ENCODE peak calls at places on chromosome X, in nine cellular contexts. K is neural progenitor cell, O is GM23248, B is PC-3, G is MM.1S, N is GM23338, W is OCI-LY7, X is SK-N-SH, Y is HCT116. L is an unnamed sample. For H4K20me1, the result is how much of the 10 kb centered on the place peaks cover.

GRCh38 chrX:149453911-149454820 is 50.9 kb downstream of the IDS start:
- DNase-seq in K (no peak), O (peak), B (no peak), G (no peak), N (no peak), W (no peak), X (no peak), Y (no peak), L (no peak)

GRCh38 chrX:20653070-20653469 is 386.4 kb upstream of the RPS6KA3 start:
- DNase-seq in K (no peak), O (peak), B (peak), G (no peak), N (no peak), W (no peak), X (no peak), Y (no peak), L (no peak)

GRCh38 chrX:134604701-134605271 is 53.5 kb downstream of the PLAC1 start:
- DNase-seq in K (no peak), O (peak), B (peak), G (no peak), N (no peak), W (no peak), X (no peak), Y (peak), L (peak)

GRCh38 chrX:38618152-38618551 is 56.8 kb downstream of the TSPAN7 start:
- DNase-seq in K (no peak), O (no peak), B (no peak), G (no peak), N (no peak), W (no peak), X (no peak), Y (no peak), L (no peak)

GRCh38 chrX:9611436-9612145 is 146.7 kb downstream of the TBL1X start:
- DNase-seq in K (peak), O (peak), B (no peak), G (no peak), N (no peak), W (no peak), X (peak), Y (no peak), L (no peak)

GRCh38 chrX:105837227-105837626 is 14.9 kb downstream of the NRK start:
- DNase-seq in K (peak), O (no peak), B (peak), G (no peak), N (no peak), W (no peak), X (no peak), Y (no peak), L (peak)

GRCh38 chrX:82627568-82627967 is 880.5 kb upstream of the POU3F4 start:
- DNase-seq in K (no peak), O (no peak), B (no peak), G (no peak), N (no peak), W (no peak), X (no peak), Y (no peak), L (no peak)

GRCh38 chrX:69503835-69504625 is at the start of gene NALF2:
- DNase-seq in K (peak), O (peak), B (peak), G (peak), N (peak), W (peak), X (peak), Y (peak), L (peak)

GRCh38 chrX:124343016-124343415 is 3.3 kb upstream of the SH2D1A start:
- DNase-seq in K (no peak), O (no peak), B (no peak), G (no peak), N (no peak), W (no peak), X (no peak), Y (no peak), L (no peak)

GRCh38 chrX:138745215-138745614 is 33.7 kb upstream of the FGF13 start:
- DNase-seq in K (peak), O (peak), B (peak), G (peak), N (peak), W (peak), X (peak), Y (no peak), L (peak)

GRCh38 chrX:49273181-49273727 is 3.7 kb downstream of the PPP1R3F start:
- DNase-seq in K (no peak), O (no peak), B (no peak), G (no peak), N (no peak), W (no peak), X (no peak), Y (no peak), L (no peak)

GRCh38 chrX:78625292-78625909 is 33.7 kb downstream of the RTL3 start:
- DNase-seq in K (no peak), O (no peak), B (no peak), G (no peak), N (no peak), W (no peak), X (no peak), Y (no peak), L (no peak)

GRCh38 chrX:66045894-66046293 is 6.0 kb upstream of the VSIG4 start:
- DNase-seq in K (no peak), O (peak), B (no peak), G (no peak), N (no peak), W (no peak), X (no peak), Y (no peak), L (no peak)

GRCh38 chrX:70979136-70979762 is 48.4 kb upstream of the SLC7A3 start:
- DNase-seq in K (peak), O (peak), B (peak), G (no peak), N (peak), W (no peak), X (peak), Y (no peak), L (peak)

GRCh38 chrX:125826774-125827451 is 339.2 kb downstream of the DCAF12L2 start:
- DNase-seq in K (no peak), O (no peak), B (no peak), G (no peak), N (no peak), W (no peak), X (no peak), Y (no peak), L (no peak)

GRCh38 chrX:57156397-57157049 is 19.3 kb upstream of the SPIN2A start:
- DNase-seq in K (peak), O (peak), B (peak), G (peak), N (peak), W (peak), X (no peak), Y (peak), L (peak)

GRCh38 chrX:9197231-9197630 is 163.3 kb upstream of the FAM9B start:
- DNase-seq in K (no peak), O (peak), B (no peak), G (no peak), N (no peak), W (no peak), X (no peak), Y (no peak), L (no peak)

GRCh38 chrX:102129473-102129872 is 4.0 kb downstream of the TCEAL2 start:
- DNase-seq in K (no peak), O (peak), B (peak), G (peak), N (peak), W (peak), X (peak), Y (no peak), L (no peak)

GRCh38 chrX:147803948-147804347 is 107.8 kb upstream of the FMR1 start:
- DNase-seq in K (peak), O (peak), B (peak), G (peak), N (peak), W (peak), X (peak), Y (no peak), L (peak)

GRCh38 chrX:71814123-71814912 is 51.2 kb downstream of the CXorf49B start:
- DNase-seq in K (no peak), O (no peak), B (no peak), G (no peak), N (no peak), W (no peak), X (no peak), Y (no peak), L (no peak)

GRCh38 chrX:31266172-31267076 is 194.6 kb upstream of the FTHL17 start:
- DNase-seq in K (peak), O (peak), B (no peak), G (peak), N (peak), W (peak), X (peak), Y (no peak), L (peak)

GRCh38 chrX:38044682-38045081 is 38.3 kb downstream of the SYTL5 start:
- DNase-seq in K (no peak), O (no peak), B (no peak), G (no peak), N (no peak), W (no peak), X (no peak), Y (no peak), L (no peak)

GRCh38 chrX:68830486-68831404 is 1.9 kb downstream of the EFNB1 start:
- DNase-seq in K (no peak), O (no peak), B (peak), G (no peak), N (no peak), W (no peak), X (peak), Y (no peak), L (peak)

GRCh38 chrX:10235851-10236250 is 79.1 kb downstream of the CLCN4 start:
- DNase-seq in K (no peak), O (peak), B (no peak), G (no peak), N (no peak), W (no peak), X (no peak), Y (no peak), L (no peak)

GRCh38 chrX:65488496-65488895 is 46.1 kb downstream of the LAS1L start:
- DNase-seq in K (no peak), O (peak), B (peak), G (no peak), N (no peak), W (no peak), X (no peak), Y (no peak), L (no peak)

GRCh38 chrX:97616883-97617510 is 733.3 kb downstream of the RPA4 start:
- DNase-seq in K (no peak), O (peak), B (peak), G (peak), N (no peak), W (no peak), X (no peak), Y (peak), L (peak)

GRCh38 chrX:44431206-44431605 is 87.7 kb upstream of the EFHC2 start:
- DNase-seq in K (no peak), O (peak), B (peak), G (no peak), N (no peak), W (no peak), X (no peak), Y (peak), L (peak)

GRCh38 chrX:7617994-7618393 is 225.0 kb upstream of the VCX start:
- DNase-seq in K (no peak), O (no peak), B (no peak), G (peak), N (no peak), W (no peak), X (no peak), Y (no peak), L (no peak)

GRCh38 chrX:47643926-47644325 is 6.4 kb downstream of the ELK1 start:
- DNase-seq in K (peak), O (peak), B (peak), G (peak), N (no peak), W (no peak), X (no peak), Y (no peak), L (no peak)

GRCh38 chrX:24259544-24260240 is 54.2 kb downstream of the SUPT20HL2 start:
- DNase-seq in K (peak), O (peak), B (peak), G (peak), N (peak), W (peak), X (peak), Y (peak), L (peak)

GRCh38 chrX:6460893-6461490 is 73.9 kb downstream of the VCX3A start:
- DNase-seq in K (no peak), O (no peak), B (no peak), G (no peak), N (no peak), W (no peak), X (no peak), Y (no peak), L (no peak)

GRCh38 chrX:18638397-18638796 is 33.5 kb downstream of the RS1 start:
- DNase-seq in K (no peak), O (no peak), B (no peak), G (no peak), N (no peak), W (no peak), X (no peak), Y (no peak), L (no peak)

GRCh38 chrX:133698298-133698697 is 283.0 kb upstream of the GPC4 start:
- DNase-seq in K (no peak), O (peak), B (peak), G (no peak), N (peak), W (no peak), X (peak), Y (no peak), L (no peak)

GRCh38 chrX:111444881-111445280 is 32.9 kb upstream of the DCX start:
- DNase-seq in K (no peak), O (no peak), B (no peak), G (peak), N (peak), W (no peak), X (no peak), Y (no peak), L (no peak)

GRCh38 chrX:11913001-11913400 is 155.0 kb downstream of the MSL3 start:
- DNase-seq in K (no peak), O (no peak), B (no peak), G (no peak), N (no peak), W (no peak), X (no peak), Y (no peak), L (no peak)

GRCh38 chrX:7996414-7996813 is 69.2 kb upstream of the PNPLA4 start:
- DNase-seq in K (peak), O (peak), B (peak), G (peak), N (peak), W (peak), X (peak), Y (no peak), L (peak)

GRCh38 chrX:134688839-134689238 is 30.6 kb upstream of the PLAC1 start:
- DNase-seq in K (no peak), O (peak), B (peak), G (no peak), N (no peak), W (no peak), X (no peak), Y (no peak), L (no peak)

GRCh38 chrX:46140272-46140671 is 404.9 kb downstream of the ZNF674 start:
- DNase-seq in K (no peak), O (peak), B (no peak), G (no peak), N (no peak), W (no peak), X (no peak), Y (no peak), L (no peak)
- TF ChIP-seq EZH2phosphoT487 in K (no peak), O (no peak), B (no peak), G (no peak), N (no peak), W (no peak), X (no peak), Y (no peak), L (no peak)

GRCh38 chrX:153968255-153968654 is 3.4 kb downstream of the HCFC1 start:
- DNase-seq in K (peak), O (no peak), B (no peak), G (no peak), N (no peak), W (no peak), X (no peak), Y (no peak), L (no peak)
- H4K20me1 ChIP-seq in K (half or more), O (under half), B (under half), G (under half), N (under half), W (under half), X (half or more), Y (under half), L (half or more)

DNA sequence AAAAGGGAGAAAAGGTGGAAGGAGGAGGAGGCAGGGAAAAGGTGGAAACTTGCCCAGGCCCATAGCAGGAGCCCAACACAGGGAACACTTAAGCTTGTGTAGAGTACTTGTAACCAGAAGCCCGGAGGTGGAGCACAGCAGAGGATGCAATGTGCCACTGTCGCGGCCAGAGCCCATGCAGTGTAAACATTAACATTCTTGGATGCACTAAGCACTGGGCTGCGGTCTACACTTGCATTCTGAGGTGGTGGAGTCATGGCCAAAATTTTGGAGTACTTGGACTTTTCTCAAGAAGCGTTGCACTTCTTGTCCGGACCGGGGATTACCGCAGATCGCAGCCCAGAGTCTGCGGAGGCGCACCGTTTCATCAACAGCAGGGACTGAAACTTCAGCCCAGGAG is 4.5 kb upstream of the RHOXF1 start:
- DNase-seq in K (no peak), O (no peak), B (peak), G (no peak), N (no peak), W (no peak), X (no peak), Y (no peak), L (no peak)
- TF ChIP-seq EZH2phosphoT487 in K (no peak), O (no peak), B (no peak), G (no peak), N (no peak), W (no peak), X (no peak), Y (no peak), L (no peak)

DNA sequence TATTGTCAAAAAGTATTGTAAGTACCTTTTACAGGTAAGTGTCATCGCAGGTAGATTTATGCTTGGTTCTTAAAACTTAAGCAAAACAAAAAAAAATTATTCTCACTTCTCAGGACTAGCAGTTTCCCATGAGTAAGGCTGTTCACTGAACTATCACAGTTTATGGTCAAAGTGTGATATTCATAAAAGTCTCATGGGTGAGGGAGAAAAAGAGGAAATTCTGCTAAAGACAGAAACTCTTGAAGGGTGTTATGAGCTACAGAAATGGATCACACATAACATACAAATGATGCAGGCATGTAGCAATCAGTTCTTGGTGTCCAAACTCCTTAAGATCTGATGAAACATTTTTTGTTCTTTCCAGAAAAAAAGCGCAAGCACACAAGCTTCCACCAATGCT is 8.5 kb downstream of the RAB9A start:
- DNase-seq in K (no peak), O (peak), B (no peak), G (no peak), N (no peak), W (peak), X (no peak), Y (no peak), L (no peak)
- H4K20me1 ChIP-seq in K (half or more), O (under half), B (under half), G (under half), N (under half), W (under half), X (under half), Y (under half), L (half or more)

GRCh38 chrX:110004210-110004609 is 1.3 kb downstream of the TMEM164 start:
- DNase-seq in K (peak), O (no peak), B (peak), G (no peak), N (no peak), W (no peak), X (no peak), Y (no peak), L (peak)
- TF ChIP-seq EZH2phosphoT487 in K (no peak), O (no peak), B (no peak), G (no peak), N (no peak), W (no peak), X (no peak), Y (no peak), L (no peak)

GRCh38 chrX:15973299-15973698 is 118.7 kb upstream of the AP1S2 start:
- DNase-seq in K (peak), O (peak), B (peak), G (peak), N (peak), W (peak), X (peak), Y (peak), L (peak)
- H4K20me1 ChIP-seq in K (under half), O (under half), B (under half), G (under half), N (under half), W (under half), X (under half), Y (under half), L (under half)

DNA sequence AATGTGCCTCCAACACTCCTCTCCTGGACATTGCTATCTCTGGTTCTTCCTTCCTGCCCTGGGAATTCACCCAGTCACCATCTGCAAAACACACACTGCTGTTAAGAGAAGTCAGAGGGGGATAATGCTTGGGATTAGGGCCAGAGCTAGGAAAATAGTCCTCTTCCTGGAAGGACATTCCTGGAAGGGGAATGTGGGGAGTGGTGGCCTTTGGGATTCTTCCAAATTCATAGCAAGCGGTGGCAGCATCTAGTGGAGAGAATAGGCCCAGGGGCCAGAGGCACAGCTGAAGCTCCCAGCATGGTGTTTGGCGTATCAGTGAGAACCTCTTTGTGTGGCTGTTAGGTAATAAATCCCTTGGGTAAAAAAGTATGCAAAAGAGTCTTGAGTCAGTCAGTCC is 34.3 kb downstream of the SHROOM4 start:
- DNase-seq in K (peak), O (peak), B (no peak), G (no peak), N (no peak), W (no peak), X (no peak), Y (no peak), L (no peak)
- TF ChIP-seq EZH2phosphoT487 in K (no peak), O (no peak), B (no peak), G (no peak), N (no peak), W (no peak), X (no peak), Y (no peak), L (no peak)

DNA sequence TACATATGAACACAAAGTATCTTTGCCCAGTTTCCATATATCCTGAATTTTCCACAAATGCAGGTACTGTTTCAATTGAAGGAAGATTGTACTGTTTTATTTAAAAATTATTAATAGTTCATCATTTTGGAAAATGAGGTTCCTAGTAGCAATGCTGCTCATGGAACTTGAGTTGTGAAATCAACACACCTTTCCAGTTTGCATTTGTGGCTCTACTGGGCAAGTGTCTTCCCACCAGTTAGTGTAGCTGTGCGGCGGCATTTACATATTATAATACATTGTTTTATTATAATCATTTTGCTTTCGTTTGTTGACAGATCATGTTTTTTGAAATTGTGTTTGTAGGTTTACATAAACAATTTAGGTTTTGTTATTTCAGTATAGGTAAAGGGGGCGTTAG is 2.0 kb upstream of the DDX3X start:
- DNase-seq in K (no peak), O (no peak), B (no peak), G (no peak), N (no peak), W (peak), X (no peak), Y (no peak), L (no peak)
- H4K20me1 ChIP-seq in K (under half), O (under half), B (under half), G (under half), N (under half), W (under half), X (under half), Y (under half), L (under half)

GRCh38 chrX:107630031-107630689 is 1.9 kb downstream of the PRPS1 start:
- DNase-seq in K (peak), O (no peak), B (no peak), G (no peak), N (peak), W (no peak), X (no peak), Y (no peak), L (no peak)

GRCh38 chrX:107627792-107628661 is at the start of gene PRPS1:
- DNase-seq in K (peak), O (peak), B (peak), G (peak), N (peak), W (peak), X (peak), Y (peak), L (peak)

GRCh38 chrX:107626916-107627315 is 1.4 kb upstream of the PRPS1 start:
- DNase-seq in K (no peak), O (no peak), B (peak), G (no peak), N (no peak), W (no peak), X (no peak), Y (no peak), L (no peak)

GRCh38 chrX:107628662-107629532 is 587 bp downstream of the PRPS1 start:
- DNase-seq in K (peak), O (peak), B (peak), G (peak), N (peak), W (peak), X (peak), Y (no peak), L (peak)

GRCh38 chrX:107629533-107629909 is 1.2 kb downstream of the PRPS1 start:
- DNase-seq in K (peak), O (peak), B (peak), G (peak), N (peak), W (peak), X (peak), Y (no peak), L (peak)
- TF ChIP-seq EZH2phosphoT487 in K (no peak), O (no peak), B (no peak), G (no peak), N (no peak), W (no peak), X (no peak), Y (no peak), L (no peak)

L was measured in hepatocyte.